ENCODE peak calls at places on chromosomes 16 and 17, in six cellular contexts. A is GM06990, L is IMR-90, J is keratinocyte, W is HCT116, D is esophagus squamous epithelium. Q is an unnamed sample.

GRCh38 chr17:36892112-36892838 is 45.0 kb upstream of the LHX1 start:
- DNase-seq in A (no peak), J (no peak), D (no peak), L (no peak), W (peak; percentile 15), Q (no peak)

GRCh38 chr16:85479972-85480726 is 133.0 kb upstream of the GSE1 start:
- DNase-seq in L (no peak), J (no peak), W (no peak), D (no peak), A (no peak), Q (no peak)

GRCh38 chr17:2064980-2065785 is 10.3 kb downstream of the HIC1 start:
- DNase-seq in J (no peak), A (no peak), D (no peak), W (no peak), L (peak; percentile 68), Q (no peak)

GRCh38 chr16:79618712-79619050 is 18.1 kb upstream of the MAF start:
- DNase-seq in W (no peak), J (no peak), L (no peak), D (no peak), A (no peak), Q (no peak)

GRCh38 chr16:25978227-25978626 is 286.5 kb downstream of the HS3ST4 start:
- DNase-seq in A (no peak), J (no peak), D (no peak), W (no peak), L (no peak), Q (no peak)

GRCh38 chr17:38815576-38816193 is 9.4 kb downstream of the CWC25 start:
- DNase-seq in J (no peak), L (peak; percentile 59), W (no peak), A (no peak), D (no peak), Q (no peak)

GRCh38 chr16:30054959-30055553 is 10.5 kb upstream of the ALDOA start:
- DNase-seq in W (no peak), J (no peak), D (no peak), A (peak; percentile 55), L (no peak), Q (no peak)

GRCh38 chr16:13994239-13995106 is 74.5 kb downstream of the ERCC4 start:
- DNase-seq in W (no peak), L (peak; percentile 2), D (no peak), A (no peak), J (no peak), Q (no peak)

GRCh38 chr17:33949100-33949499 is 306.0 kb upstream of the CCL2 start:
- DNase-seq in L (no peak), A (no peak), D (no peak), J (no peak), W (no peak), Q (peak; percentile 42)

GRCh38 chr17:14228903-14229302 is 7.8 kb downstream of the CDRT15 start:
- DNase-seq in L (peak; percentile 16), J (no peak), A (no peak), D (no peak), W (no peak), Q (no peak)

GRCh38 chr16:81469710-81470481 is 25.3 kb downstream of the CMIP start:
- DNase-seq in A (peak; percentile 61), J (no peak), W (no peak), L (no peak), D (no peak), Q (no peak)

GRCh38 chr16:18789515-18789849 is 652 bp downstream of the RPS15A start:
- DNase-seq in J (no peak), A (no peak), D (no peak), L (no peak), W (no peak), Q (no peak)

GRCh38 chr17:49508061-49508865 is 13.2 kb downstream of the NGFR start:
- DNase-seq in J (peak; percentile 96), D (no peak), W (peak; percentile 52), A (no peak), L (no peak), Q (no peak)

GRCh38 chr16:75038036-75038959 is 39.5 kb downstream of the ZNRF1 start:
- DNase-seq in W (no peak), L (peak; percentile 68), D (no peak), A (no peak), J (no peak), Q (peak; percentile 17)

GRCh38 chr17:2123467-2124251 is 68.8 kb downstream of the HIC1 start:
- DNase-seq in D (no peak), J (no peak), L (peak; percentile 34), A (peak; percentile 33), W (no peak), Q (peak; percentile 24)

GRCh38 chr17:80512233-80512632 is 32.4 kb upstream of the RPTOR start:
- DNase-seq in D (no peak), A (no peak), J (no peak), W (no peak), L (peak; percentile 79), Q (no peak)

GRCh38 chr16:87930456-87930855 is 5.9 kb downstream of the CA5A start:
- DNase-seq in J (no peak), L (no peak), D (no peak), A (no peak), W (no peak), Q (no peak)

GRCh38 chr17:82108038-82108998 is 10.3 kb upstream of the FASN start:
- DNase-seq in L (peak; percentile 5), A (no peak), J (no peak), W (no peak), D (no peak), Q (no peak)
- H3K4me3 ChIP-seq in L (no peak overlapping the region), A (no peak overlapping the region), J (no peak overlapping the region), W (no peak overlapping the region), D (no peak overlapping the region), Q (no peak overlapping the region)

DNA sequence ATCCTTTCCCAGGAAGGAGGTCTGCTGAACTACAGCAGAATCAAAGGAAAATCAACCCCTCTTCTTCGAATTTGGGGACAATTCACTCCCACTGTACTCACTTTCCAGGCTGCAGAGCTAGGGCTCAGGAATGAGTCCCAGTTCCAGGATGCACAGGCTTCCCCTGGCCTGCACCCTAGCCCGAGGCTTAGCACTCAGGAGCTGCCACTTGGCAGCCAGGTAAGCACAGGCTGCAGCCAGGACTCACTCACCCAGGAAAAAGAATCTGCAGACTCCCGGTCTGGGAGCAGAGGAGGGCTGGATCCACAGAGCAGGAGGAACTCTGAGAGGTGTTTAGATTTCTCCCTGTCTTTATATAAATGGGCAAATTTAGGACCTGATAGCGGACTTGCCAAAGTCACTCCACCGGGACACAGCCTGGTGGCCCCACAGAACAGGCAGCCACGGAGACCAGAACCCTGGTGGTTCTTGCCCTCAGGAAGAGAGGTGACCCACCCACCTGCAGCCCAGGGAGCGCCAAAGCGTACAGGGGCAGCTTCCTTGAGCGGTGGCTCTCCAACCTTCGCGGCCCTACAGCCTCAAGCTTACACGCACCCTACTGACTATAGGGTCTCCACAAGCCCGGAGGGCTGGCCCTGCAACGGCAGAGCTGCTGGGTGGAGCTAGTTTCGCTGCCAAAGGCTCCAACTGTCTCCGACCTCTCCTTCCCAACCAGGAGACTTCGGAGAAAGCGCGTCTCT is 4.8 kb downstream of the CBLN1 start:
- DNase-seq in W (no peak), D (no peak), L (no peak), J (no peak), A (no peak), Q (no peak)
- H3K4me3 ChIP-seq in W (no peak overlapping the region), D (no peak overlapping the region), L (no peak overlapping the region), J (no peak overlapping the region), A (no peak overlapping the region), Q (no peak overlapping the region)

GRCh38 chr16:5005916-5006315 is 27.8 kb downstream of the NAGPA start:
- DNase-seq in L (no peak), W (no peak), A (no peak), J (no peak), D (no peak), Q (no peak)
- H3K4me3 ChIP-seq in L (no peak overlapping the region), W (no peak overlapping the region), A (no peak overlapping the region), J (no peak overlapping the region), D (no peak overlapping the region), Q (no peak overlapping the region)

DNA sequence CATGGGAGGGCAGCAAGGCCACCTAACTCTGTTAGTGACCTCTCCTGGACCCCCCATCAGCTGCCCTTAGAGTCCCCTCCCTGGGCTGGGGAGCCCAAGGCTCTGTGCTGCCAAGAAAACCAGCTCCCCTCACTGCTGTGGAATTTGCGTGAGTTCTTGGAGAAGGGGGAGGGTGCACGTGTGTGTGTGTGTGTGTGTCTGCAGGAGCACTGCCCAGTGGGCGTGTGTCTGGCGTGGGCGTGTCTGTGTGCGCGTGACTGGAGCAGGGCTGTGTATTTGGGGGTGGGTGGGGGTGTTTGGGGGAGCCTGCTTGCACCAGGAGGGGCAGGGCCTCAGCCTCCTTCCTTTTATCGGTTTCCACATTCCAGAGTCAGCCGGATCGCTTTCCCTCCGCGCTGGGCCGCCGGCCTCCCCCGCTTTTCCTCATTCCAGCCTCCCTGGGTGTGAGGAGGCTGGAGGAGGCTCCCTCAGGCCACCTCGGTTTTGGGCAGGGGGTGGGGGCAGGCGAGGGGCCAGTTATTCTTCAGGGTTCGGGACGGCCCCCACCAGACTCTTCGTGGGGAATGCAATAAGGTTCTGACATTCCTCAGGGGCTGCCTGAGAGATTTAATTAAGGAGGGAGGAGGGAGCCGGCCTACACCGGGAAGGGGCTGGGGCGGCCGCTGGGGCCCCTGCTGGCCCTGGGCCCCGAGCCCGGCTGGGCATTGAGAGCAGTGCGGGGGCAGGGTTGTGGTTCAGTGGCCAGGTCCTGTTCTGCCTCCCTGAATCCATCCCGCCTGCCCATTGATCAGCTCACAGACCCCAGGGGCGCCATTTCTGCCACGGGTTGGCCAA is 2.5 kb downstream of the VASN start:
- DNase-seq in W (no peak), L (peak; percentile 98), D (no peak), J (no peak), A (no peak), Q (peak; percentile 97)
- H3K4me3 ChIP-seq in W (no peak overlapping the region), L (peak overlapping the region; percentile 87), D (peak overlapping the region; percentile 68), J (no peak overlapping the region), A (no peak overlapping the region), Q (peak overlapping the region; percentile 14)

GRCh38 chr16:9122342-9122741 is 30.9 kb downstream of the HAPSTR1 start:
- DNase-seq in A (no peak), J (no peak), L (no peak), D (no peak), W (no peak), Q (peak; percentile 45)
- H3K4me3 ChIP-seq in A (no peak overlapping the region), J (no peak overlapping the region), L (no peak overlapping the region), D (no peak overlapping the region), W (no peak overlapping the region), Q (no peak overlapping the region)

DNA sequence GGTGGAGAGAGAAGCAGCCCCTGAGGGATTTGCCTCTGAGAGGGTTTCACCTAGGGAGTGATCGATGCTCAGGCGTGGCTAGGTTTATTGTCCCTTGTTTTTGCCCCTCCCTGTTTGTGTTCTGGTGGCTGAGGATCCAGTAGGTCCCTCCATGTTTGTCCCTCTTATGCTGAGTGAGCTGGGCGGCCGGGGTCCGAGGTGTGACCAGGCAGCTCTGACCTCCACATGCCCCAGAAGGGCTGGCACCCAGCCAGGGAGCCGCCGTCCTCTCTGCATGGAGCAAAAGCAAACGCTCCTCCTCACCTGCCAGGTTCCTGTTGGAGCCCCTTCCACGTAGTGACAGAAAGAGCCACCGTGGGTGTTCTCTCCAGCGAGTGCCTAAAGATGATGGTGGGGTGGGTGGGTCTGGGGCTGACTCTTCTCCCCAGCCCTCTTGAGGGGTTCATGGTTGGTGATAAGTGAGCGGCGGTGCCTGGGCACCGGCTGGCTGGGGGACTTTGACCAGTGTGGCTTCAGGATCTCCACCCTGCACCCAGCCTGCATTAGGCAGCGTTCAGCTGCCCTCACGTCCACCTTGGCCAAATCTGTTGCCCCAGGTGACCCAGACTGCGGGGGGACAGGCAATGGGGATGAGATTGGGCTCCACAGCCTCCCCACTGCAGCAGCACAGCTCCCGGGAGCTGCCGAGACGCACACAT is 14.1 kb upstream of the NUDT16L1 start:
- DNase-seq in A (no peak), L (no peak), J (no peak), W (no peak), D (no peak), Q (no peak)
- H3K4me3 ChIP-seq in A (no peak overlapping the region), L (no peak overlapping the region), J (peak overlapping the region; percentile 51), W (no peak overlapping the region), D (no peak overlapping the region), Q (no peak overlapping the region)

Q was measured in lower leg skin.